ENCODE peak calls at places on chromosomes 1 and 21, in six cellular contexts. One of them, this sample, is unnamed.

GRCh38 chr21:44919913-44920693 is 596 bp downstream of the ITGB2 start:
- DNase-seq in neural crest cell: no peak
- DNase-seq in Peyer's patch: no peak
- DNase-seq in amniotic stem cell: no peak
- DNase-seq in posterior cingulate gyrus: no peak
- DNase-seq in HTR-8/SVneo: no peak
- DNase-seq in this sample: no peak

GRCh38 chr1:228827026-228827425 is 91.7 kb downstream of the RHOU start:
- DNase-seq in neural crest cell: no peak
- DNase-seq in Peyer's patch: no peak
- DNase-seq in amniotic stem cell: no peak
- DNase-seq in posterior cingulate gyrus: no peak
- DNase-seq in HTR-8/SVneo: no peak
- DNase-seq in this sample: no peak

GRCh38 chr21:16912075-16912474 is 600.8 kb upstream of the CXADR start:
- DNase-seq in neural crest cell: no peak
- DNase-seq in Peyer's patch: no peak
- DNase-seq in amniotic stem cell: no peak
- DNase-seq in posterior cingulate gyrus: no peak
- DNase-seq in HTR-8/SVneo: peak; percentile 2
- DNase-seq in this sample: peak; percentile 23

GRCh38 chr1:116916533-116917460 is 7.1 kb downstream of the PTGFRN start:
- DNase-seq in neural crest cell: no peak
- DNase-seq in Peyer's patch: no peak
- DNase-seq in amniotic stem cell: no peak
- DNase-seq in posterior cingulate gyrus: no peak
- DNase-seq in HTR-8/SVneo: no peak
- DNase-seq in this sample: no peak

GRCh38 chr1:156608981-156609380 is 7.7 kb upstream of the GPATCH4 start:
- DNase-seq in neural crest cell: no peak
- DNase-seq in Peyer's patch: peak; percentile 80
- DNase-seq in amniotic stem cell: no peak
- DNase-seq in posterior cingulate gyrus: no peak
- DNase-seq in HTR-8/SVneo: peak; percentile 33
- DNase-seq in this sample: no peak

GRCh38 chr21:39445339-39446269 is at the start of gene LCA5L:
- DNase-seq in neural crest cell: peak; percentile 91
- DNase-seq in Peyer's patch: peak; percentile 95
- DNase-seq in amniotic stem cell: peak; percentile 79
- DNase-seq in posterior cingulate gyrus: peak; percentile 77
- DNase-seq in HTR-8/SVneo: peak; percentile 93
- DNase-seq in this sample: peak; percentile 62

GRCh38 chr1:61198554-61198953 is 116.2 kb downstream of the NFIA start:
- DNase-seq in neural crest cell: no peak
- DNase-seq in Peyer's patch: no peak
- DNase-seq in amniotic stem cell: no peak
- DNase-seq in posterior cingulate gyrus: no peak
- DNase-seq in HTR-8/SVneo: no peak
- DNase-seq in this sample: no peak

GRCh38 chr1:37858931-37859506 is 373 bp downstream of the MTF1 start:
- DNase-seq in neural crest cell: no peak
- DNase-seq in Peyer's patch: peak; percentile 46
- DNase-seq in amniotic stem cell: no peak
- DNase-seq in posterior cingulate gyrus: no peak
- DNase-seq in HTR-8/SVneo: no peak
- DNase-seq in this sample: no peak

GRCh38 chr1:212691561-212692071 is 8.0 kb downstream of the BATF3 start:
- DNase-seq in neural crest cell: no peak
- DNase-seq in Peyer's patch: no peak
- DNase-seq in amniotic stem cell: no peak
- DNase-seq in posterior cingulate gyrus: no peak
- DNase-seq in HTR-8/SVneo: no peak
- DNase-seq in this sample: no peak

GRCh38 chr1:90143522-90144050 is 148.7 kb downstream of the ZNF326 start:
- DNase-seq in neural crest cell: no peak
- DNase-seq in Peyer's patch: no peak
- DNase-seq in amniotic stem cell: no peak
- DNase-seq in posterior cingulate gyrus: no peak
- DNase-seq in HTR-8/SVneo: no peak
- DNase-seq in this sample: no peak

GRCh38 chr1:90936731-90937130 is 85.1 kb downstream of the ZNF644 start:
- DNase-seq in neural crest cell: no peak
- DNase-seq in Peyer's patch: no peak
- DNase-seq in amniotic stem cell: no peak
- DNase-seq in posterior cingulate gyrus: no peak
- DNase-seq in HTR-8/SVneo: no peak
- DNase-seq in this sample: no peak

GRCh38 chr1:47587891-47588582 is 150.2 kb downstream of the FOXD2 start:
- DNase-seq in neural crest cell: no peak
- DNase-seq in Peyer's patch: peak; percentile 29
- DNase-seq in amniotic stem cell: no peak
- DNase-seq in posterior cingulate gyrus: no peak
- DNase-seq in HTR-8/SVneo: no peak
- DNase-seq in this sample: no peak

GRCh38 chr1:162373541-162374375 is 2.9 kb downstream of the SPATA46 start:
- DNase-seq in neural crest cell: no peak
- DNase-seq in Peyer's patch: no peak
- DNase-seq in amniotic stem cell: no peak
- DNase-seq in posterior cingulate gyrus: no peak
- DNase-seq in HTR-8/SVneo: peak; percentile 61
- DNase-seq in this sample: no peak

GRCh38 chr1:44784094-44785026 is 3.6 kb downstream of the BEST4 start:
- DNase-seq in neural crest cell: no peak
- DNase-seq in Peyer's patch: peak; percentile 62
- DNase-seq in amniotic stem cell: no peak
- DNase-seq in posterior cingulate gyrus: no peak
- DNase-seq in HTR-8/SVneo: no peak
- DNase-seq in this sample: no peak

GRCh38 chr1:232613752-232614381 is 16.1 kb downstream of the SIPA1L2 start:
- DNase-seq in neural crest cell: no peak
- DNase-seq in Peyer's patch: no peak
- DNase-seq in amniotic stem cell: no peak
- DNase-seq in posterior cingulate gyrus: no peak
- DNase-seq in HTR-8/SVneo: no peak
- DNase-seq in this sample: no peak

GRCh38 chr1:1809489-1809888 is 31.2 kb upstream of the NADK start:
- DNase-seq in neural crest cell: no peak
- DNase-seq in Peyer's patch: no peak
- DNase-seq in amniotic stem cell: no peak
- DNase-seq in posterior cingulate gyrus: no peak
- DNase-seq in HTR-8/SVneo: no peak
- DNase-seq in this sample: no peak

GRCh38 chr1:59422921-59423575 is 126.2 kb downstream of the FGGY start:
- DNase-seq in neural crest cell: no peak
- DNase-seq in Peyer's patch: peak; percentile 77
- DNase-seq in amniotic stem cell: no peak
- DNase-seq in posterior cingulate gyrus: peak; percentile 18
- DNase-seq in HTR-8/SVneo: no peak
- DNase-seq in this sample: no peak

GRCh38 chr1:13775916-13776315 is 75.9 kb downstream of the PRDM2 start:
- DNase-seq in neural crest cell: no peak
- DNase-seq in Peyer's patch: no peak
- DNase-seq in amniotic stem cell: no peak
- DNase-seq in posterior cingulate gyrus: no peak
- DNase-seq in HTR-8/SVneo: no peak
- DNase-seq in this sample: no peak

GRCh38 chr1:7068552-7068951 is 283.3 kb downstream of the CAMTA1 start:
- DNase-seq in neural crest cell: no peak
- DNase-seq in Peyer's patch: no peak
- DNase-seq in amniotic stem cell: no peak
- DNase-seq in posterior cingulate gyrus: no peak
- DNase-seq in HTR-8/SVneo: no peak
- DNase-seq in this sample: no peak

GRCh38 chr1:180252638-180253536 is 22.8 kb downstream of the LHX4 start:
- DNase-seq in neural crest cell: peak; percentile 74
- DNase-seq in Peyer's patch: peak; percentile 85
- DNase-seq in amniotic stem cell: no peak
- DNase-seq in posterior cingulate gyrus: no peak
- DNase-seq in HTR-8/SVneo: peak; percentile 61
- DNase-seq in this sample: no peak

GRCh38 chr1:15283500-15283899 is 36.5 kb downstream of the FHAD1 start:
- DNase-seq in neural crest cell: no peak
- DNase-seq in Peyer's patch: no peak
- DNase-seq in amniotic stem cell: no peak
- DNase-seq in posterior cingulate gyrus: no peak
- DNase-seq in HTR-8/SVneo: peak; percentile 51
- DNase-seq in this sample: no peak

GRCh38 chr1:178544531-178544930 is 31.6 kb downstream of the TEX35 start:
- DNase-seq in neural crest cell: no peak
- DNase-seq in Peyer's patch: no peak
- DNase-seq in amniotic stem cell: no peak
- DNase-seq in posterior cingulate gyrus: no peak
- DNase-seq in HTR-8/SVneo: no peak
- DNase-seq in this sample: no peak

GRCh38 chr1:204136814-204137213 is 15.0 kb downstream of the ETNK2 start:
- DNase-seq in neural crest cell: no peak
- DNase-seq in Peyer's patch: no peak
- DNase-seq in amniotic stem cell: no peak
- DNase-seq in posterior cingulate gyrus: no peak
- DNase-seq in HTR-8/SVneo: no peak
- DNase-seq in this sample: no peak

GRCh38 chr1:75732703-75733102 is 8.2 kb downstream of the ACADM start:
- DNase-seq in neural crest cell: no peak
- DNase-seq in Peyer's patch: no peak
- DNase-seq in amniotic stem cell: no peak
- DNase-seq in posterior cingulate gyrus: no peak
- DNase-seq in HTR-8/SVneo: no peak
- DNase-seq in this sample: no peak

GRCh38 chr1:47424336-47424982 is 8.4 kb downstream of the FOXE3 start:
- DNase-seq in neural crest cell: peak; percentile 53
- DNase-seq in Peyer's patch: peak; percentile 61
- DNase-seq in amniotic stem cell: peak; percentile 27
- DNase-seq in posterior cingulate gyrus: no peak
- DNase-seq in HTR-8/SVneo: no peak
- DNase-seq in this sample: no peak

GRCh38 chr1:246160905-246161304 is 346.2 kb downstream of the SMYD3 start:
- DNase-seq in neural crest cell: no peak
- DNase-seq in Peyer's patch: no peak
- DNase-seq in amniotic stem cell: no peak
- DNase-seq in posterior cingulate gyrus: no peak
- DNase-seq in HTR-8/SVneo: no peak
- DNase-seq in this sample: no peak

GRCh38 chr21:40254540-40255455 is 387.6 kb downstream of the PCP4 start:
- DNase-seq in neural crest cell: no peak
- DNase-seq in Peyer's patch: no peak
- DNase-seq in amniotic stem cell: peak; percentile 75
- DNase-seq in posterior cingulate gyrus: peak; percentile 25
- DNase-seq in HTR-8/SVneo: no peak
- DNase-seq in this sample: no peak

GRCh38 chr1:17834561-17835100 is 79.5 kb downstream of the ACTL8 start:
- DNase-seq in neural crest cell: no peak
- DNase-seq in Peyer's patch: peak; percentile 14
- DNase-seq in amniotic stem cell: no peak
- DNase-seq in posterior cingulate gyrus: no peak
- DNase-seq in HTR-8/SVneo: no peak
- DNase-seq in this sample: no peak

GRCh38 chr1:229003233-229004031 is 267.5 kb upstream of the RAB4A start:
- DNase-seq in neural crest cell: peak; percentile 48
- DNase-seq in Peyer's patch: no peak
- DNase-seq in amniotic stem cell: no peak
- DNase-seq in posterior cingulate gyrus: peak; percentile 81
- DNase-seq in HTR-8/SVneo: no peak
- DNase-seq in this sample: no peak

GRCh38 chr1:100362821-100363466 is 10.6 kb downstream of the CDC14A start:
- DNase-seq in neural crest cell: no peak
- DNase-seq in Peyer's patch: no peak
- DNase-seq in amniotic stem cell: no peak
- DNase-seq in posterior cingulate gyrus: no peak
- DNase-seq in HTR-8/SVneo: no peak
- DNase-seq in this sample: no peak

GRCh38 chr1:107274227-107274626 is 133.4 kb downstream of the NTNG1 start:
- DNase-seq in neural crest cell: no peak
- DNase-seq in Peyer's patch: no peak
- DNase-seq in amniotic stem cell: no peak
- DNase-seq in posterior cingulate gyrus: no peak
- DNase-seq in HTR-8/SVneo: no peak
- DNase-seq in this sample: no peak

GRCh38 chr1:51754666-51755065 is 123.9 kb downstream of the NRDC start:
- DNase-seq in neural crest cell: no peak
- DNase-seq in Peyer's patch: no peak
- DNase-seq in amniotic stem cell: no peak
- DNase-seq in posterior cingulate gyrus: no peak
- DNase-seq in HTR-8/SVneo: no peak
- DNase-seq in this sample: no peak

GRCh38 chr1:171596705-171597104 is 25.3 kb upstream of the MYOCOS start:
- DNase-seq in neural crest cell: no peak
- DNase-seq in Peyer's patch: no peak
- DNase-seq in amniotic stem cell: no peak
- DNase-seq in posterior cingulate gyrus: no peak
- DNase-seq in HTR-8/SVneo: no peak
- DNase-seq in this sample: no peak

GRCh38 chr1:53899708-53900107 is 5.7 kb downstream of the DIO1 start:
- DNase-seq in neural crest cell: no peak
- DNase-seq in Peyer's patch: no peak
- DNase-seq in amniotic stem cell: no peak
- DNase-seq in posterior cingulate gyrus: no peak
- DNase-seq in HTR-8/SVneo: no peak
- DNase-seq in this sample: no peak

GRCh38 chr21:17467392-17467791 is 45.5 kb upstream of the CXADR start:
- DNase-seq in neural crest cell: no peak
- DNase-seq in Peyer's patch: no peak
- DNase-seq in amniotic stem cell: no peak
- DNase-seq in posterior cingulate gyrus: no peak
- DNase-seq in HTR-8/SVneo: no peak
- DNase-seq in this sample: no peak

GRCh38 chr1:195735140-195735539 is 873.1 kb downstream of the KCNT2 start:
- DNase-seq in neural crest cell: no peak
- DNase-seq in Peyer's patch: no peak
- DNase-seq in amniotic stem cell: no peak
- DNase-seq in posterior cingulate gyrus: no peak
- DNase-seq in HTR-8/SVneo: no peak
- DNase-seq in this sample: no peak

This sample was measured in HS-27A.